ENCODE peak calls at places on chromosomes 11 and 22, in six cellular contexts. L is uterus, G is D721Med, Y is cardiac fibroblast, K is OCI-LY7, X is mesothelial cell of epicardium. N is an unnamed sample.

GRCh38 chr22:39185601-39186012 is 33.1 kb upstream of the CBX7 start:
- DNase-seq in G (no peak), Y (peak), X (no peak), L (peak), K (no peak), N (peak)

GRCh38 chr22:22882033-22882717 is 5.4 kb upstream of the IGLL5 start:
- DNase-seq in Y (peak), L (no peak), K (no peak), G (no peak), X (no peak), N (no peak)

GRCh38 chr22:26837784-26838520 is 180.6 kb downstream of the MIAT start:
- DNase-seq in X (no peak), K (no peak), L (no peak), Y (no peak), G (no peak), N (no peak)

GRCh38 chr11:19577849-19578619 is 134.6 kb upstream of the NAV2 start:
- DNase-seq in G (no peak), K (no peak), Y (peak), X (no peak), L (peak), N (no peak)

GRCh38 chr11:32586576-32587190 is 3.1 kb downstream of the EIF3M start:
- DNase-seq in X (no peak), L (no peak), K (peak), Y (peak), G (no peak), N (no peak)

GRCh38 chr11:57657290-57658022 is at the start of gene CLP1:
- DNase-seq in K (peak), L (peak), G (peak), Y (peak), X (peak), N (peak)

GRCh38 chr11:84518601-84519183 is 1108.5 kb downstream of the DLG2 start:
- DNase-seq in G (no peak), K (no peak), L (no peak), Y (no peak), X (no peak), N (no peak)

GRCh38 chr11:65415499-65416340 is 6.9 kb upstream of the NEAT1 start:
- DNase-seq in L (peak), K (no peak), X (no peak), Y (no peak), G (no peak), N (no peak)

GRCh38 chr11:104073950-104074349 is 37.5 kb downstream of the DDI1 start:
- DNase-seq in K (peak), L (no peak), Y (peak), X (no peak), G (peak), N (no peak)

GRCh38 chr11:60821827-60822599 is 19.9 kb upstream of the CCDC86 start:
- DNase-seq in K (peak), G (no peak), X (no peak), Y (no peak), L (no peak), N (no peak)

GRCh38 chr11:64490562-64491216 is 100.3 kb upstream of the SLC22A12 start:
- DNase-seq in L (no peak), Y (no peak), X (no peak), K (no peak), G (no peak), N (no peak)

GRCh38 chr11:6315811-6316425 is 4.4 kb downstream of the CAVIN3 start:
- DNase-seq in X (peak), G (no peak), L (peak), Y (peak), K (peak), N (peak)

GRCh38 chr22:38427465-38427864 is 27.5 kb downstream of the KCNJ4 start:
- DNase-seq in Y (no peak), G (no peak), K (no peak), X (no peak), L (no peak), N (no peak)

GRCh38 chr11:29448246-29448877 is 568.5 kb downstream of the KCNA4 start:
- DNase-seq in X (no peak), G (no peak), Y (peak), K (peak), L (no peak), N (peak)

GRCh38 chr11:12629601-12630313 is 44.5 kb upstream of the TEAD1 start:
- DNase-seq in K (no peak), Y (peak), G (no peak), X (no peak), L (no peak), N (no peak)

GRCh38 chr11:118619444-118620205 is 12.2 kb downstream of the PHLDB1 start:
- DNase-seq in X (no peak), L (peak), K (no peak), Y (peak), G (no peak), N (no peak)

GRCh38 chr11:129709801-129710398 is 105.7 kb upstream of the TMEM45B start:
- DNase-seq in Y (no peak), G (no peak), X (no peak), K (no peak), L (no peak), N (no peak)

GRCh38 chr22:23071163-23072034 is 1.1 kb downstream of the GNAZ start:
- DNase-seq in L (peak), Y (no peak), X (peak), K (no peak), G (peak), N (no peak)

GRCh38 chr11:107757661-107758060 is 45.8 kb upstream of the SLN start:
- DNase-seq in Y (no peak), L (no peak), X (no peak), K (no peak), G (no peak), N (no peak)

GRCh38 chr11:65899356-65900124 is 648 bp downstream of the FOSL1 start:
- DNase-seq in K (peak), L (no peak), G (no peak), X (no peak), Y (peak), N (no peak)

GRCh38 chr11:120500414-120500936 is 11.1 kb upstream of the GRIK4 start:
- DNase-seq in Y (no peak), G (no peak), X (no peak), L (no peak), K (no peak), N (no peak)

GRCh38 chr11:8792636-8793035 is 110.0 kb downstream of the RPL27A start:
- DNase-seq in L (no peak), Y (no peak), K (no peak), X (no peak), G (no peak), N (no peak)

GRCh38 chr22:47448231-47449035 is 686.0 kb downstream of the TBC1D22A start:
- DNase-seq in L (no peak), Y (no peak), G (no peak), K (no peak), X (no peak), N (no peak)

GRCh38 chr22:29108137-29108536 is 35.3 kb downstream of the KREMEN1 start:
- DNase-seq in Y (peak), K (no peak), X (no peak), G (no peak), L (no peak), N (no peak)

GRCh38 chr11:2548596-2548995 is 103.8 kb downstream of the KCNQ1 start:
- DNase-seq in X (peak), Y (no peak), G (no peak), L (no peak), K (no peak), N (no peak)

GRCh38 chr11:18493310-18493709 is 33.4 kb downstream of the TSG101 start:
- DNase-seq in K (no peak), X (no peak), Y (no peak), G (no peak), L (no peak), N (no peak)

GRCh38 chr11:66277475-66278391 is at the start of gene CNIH2:
- DNase-seq in L (no peak), G (peak), X (no peak), Y (no peak), K (peak), N (peak)

GRCh38 chr22:47123006-47123826 is 360.8 kb downstream of the TBC1D22A start:
- DNase-seq in G (no peak), K (no peak), Y (no peak), X (no peak), L (no peak), N (no peak)

GRCh38 chr11:61069427-61069826 is 32.9 kb upstream of the CD5 start:
- DNase-seq in G (no peak), L (no peak), K (no peak), X (no peak), Y (no peak), N (no peak)

GRCh38 chr11:48087974-48088681 is 107.8 kb downstream of the PTPRJ start:
- DNase-seq in X (no peak), K (no peak), L (no peak), G (no peak), Y (no peak), N (no peak)

GRCh38 chr11:120079750-120080610 is 57.9 kb downstream of the TRIM29 start:
- DNase-seq in X (no peak), L (no peak), K (peak), Y (no peak), G (no peak), N (no peak)

GRCh38 chr22:25689631-25690030 is 52.4 kb upstream of the MYO18B start:
- DNase-seq in L (no peak), Y (no peak), G (no peak), X (no peak), K (no peak), N (no peak)

GRCh38 chr22:31945971-31946680 is 1.8 kb downstream of the YWHAH start:
- DNase-seq in L (no peak), K (peak), G (no peak), Y (no peak), X (no peak), N (no peak)

GRCh38 chr11:1706634-1707400 is 9.8 kb downstream of the KRTAP5-6 start:
- DNase-seq in L (no peak), Y (no peak), K (no peak), G (no peak), X (no peak), N (no peak)

GRCh38 chr22:32574397-32574796 is 99.8 kb downstream of the FBXO7 start:
- DNase-seq in L (no peak), Y (no peak), G (no peak), K (no peak), X (no peak), N (no peak)

GRCh38 chr11:6979365-6979764 is 40.8 kb downstream of the ZNF214 start:
- DNase-seq in K (no peak), X (no peak), Y (peak), G (no peak), L (no peak), N (no peak)

GRCh38 chr11:46250071-46251052 is 27.1 kb upstream of the CREB3L1 start:
- DNase-seq in X (no peak), Y (peak), G (no peak), K (no peak), L (no peak), N (no peak)

GRCh38 chr11:7892751-7893356 is 38.2 kb downstream of the OR10A6 start:
- DNase-seq in G (peak), Y (peak), X (no peak), L (no peak), K (peak), N (no peak)

GRCh38 chr11:92302766-92303165 is 78.1 kb downstream of the FAT3 start:
- DNase-seq in X (no peak), K (no peak), L (no peak), Y (no peak), G (no peak), N (no peak)

GRCh38 chr22:38262051-38262795 is 10.6 kb downstream of the TMEM184B start:
- DNase-seq in X (no peak), Y (peak), K (peak), L (peak), G (no peak), N (no peak)

GRCh38 chr11:69708731-69709401 is 5.0 kb upstream of the FGF19 start:
- DNase-seq in K (no peak), X (no peak), Y (no peak), G (no peak), L (no peak), N (no peak)
- TF ChIP-seq CTCF in K (no peak), X (no peak), Y (no peak), G (no peak), L (no peak), N (no peak)

DNA sequence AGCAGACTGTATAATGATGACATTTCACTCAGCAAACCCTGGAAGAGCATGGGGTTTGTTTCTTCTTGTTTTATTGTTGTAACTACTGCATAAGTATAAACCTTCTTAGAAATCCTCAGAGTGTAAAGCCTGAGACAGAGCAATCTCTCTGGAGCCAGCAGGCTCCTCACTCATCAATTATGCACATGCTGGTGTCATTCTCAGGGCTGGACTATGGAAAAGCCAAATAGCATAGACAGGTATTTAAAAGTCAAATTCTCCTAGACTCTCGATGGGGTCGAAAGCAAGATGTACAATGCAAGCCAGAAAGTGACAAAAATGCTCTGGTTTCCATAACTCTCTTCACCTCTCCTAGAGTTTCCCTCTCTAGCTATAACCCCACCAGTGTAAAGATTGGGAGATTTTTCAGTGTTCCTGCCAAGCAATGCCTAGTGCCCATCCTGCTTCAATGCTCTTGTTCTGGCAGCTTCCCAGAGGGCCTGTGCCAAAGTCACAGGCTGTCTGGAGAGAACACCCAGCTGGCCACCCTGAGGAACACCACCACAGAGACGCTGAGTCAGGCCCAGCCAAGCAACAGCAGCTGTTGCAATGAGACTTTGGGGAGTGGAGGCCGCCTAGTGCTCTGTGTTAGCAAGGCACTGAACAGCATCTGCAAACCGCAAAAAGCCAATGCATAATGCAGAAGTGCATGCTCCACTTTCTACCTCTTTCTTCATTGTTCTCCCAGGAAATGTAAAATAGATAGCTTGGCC is 167.9 kb downstream of the NXPE2 start:
- DNase-seq in X (no peak), G (no peak), L (no peak), Y (no peak), K (no peak), N (no peak)
- TF ChIP-seq CTCF in X (no peak), G (peak), L (no peak), Y (no peak), K (no peak), N (no peak)

GRCh38 chr22:36493690-36494110 is 12.3 kb upstream of the TXN2 start:
- DNase-seq in K (peak), L (no peak), G (no peak), X (no peak), Y (no peak), N (no peak)
- TF ChIP-seq CTCF in K (no peak), L (no peak), G (no peak), X (no peak), Y (no peak), N (no peak)

GRCh38 chr11:34603129-34604001 is 17.5 kb upstream of the EHF start:
- DNase-seq in K (no peak), G (no peak), L (no peak), Y (no peak), X (no peak), N (no peak)

GRCh38 chr11:34601085-34601444 is 19.8 kb upstream of the EHF start:
- DNase-seq in L (no peak), K (no peak), X (no peak), Y (no peak), G (no peak), N (no peak)

GRCh38 chr11:34601609-34602008 is 19.3 kb upstream of the EHF start:
- DNase-seq in X (no peak), G (no peak), L (no peak), K (no peak), Y (no peak), N (no peak)

GRCh38 chr11:34600339-34601084 is 20.4 kb upstream of the EHF start:
- DNase-seq in G (no peak), K (no peak), Y (no peak), X (no peak), L (no peak), N (no peak)

GRCh38 chr11:34602245-34602644 is 18.6 kb upstream of the EHF start:
- DNase-seq in Y (no peak), G (no peak), X (no peak), L (no peak), K (no peak), N (no peak)
- TF ChIP-seq CTCF in Y (no peak), G (no peak), X (no peak), L (no peak), K (no peak), N (no peak)

GRCh38 chr22:17787159-17788022 is 13.1 kb upstream of the BID start:
- DNase-seq in G (no peak), Y (peak), K (no peak), X (no peak), L (no peak), N (no peak)

GRCh38 chr22:17788023-17788330 is 13.7 kb upstream of the BID start:
- DNase-seq in G (no peak), L (no peak), K (no peak), Y (no peak), X (no peak), N (no peak)

GRCh38 chr22:17789379-17790200 is 15.3 kb upstream of the BID start:
- DNase-seq in L (no peak), Y (no peak), X (no peak), K (no peak), G (no peak), N (no peak)

GRCh38 chr22:17786435-17787158 is 12.3 kb upstream of the BID start:
- DNase-seq in Y (peak), G (no peak), L (peak), X (no peak), K (peak), N (peak)

GRCh38 chr22:17788528-17789378 is 14.5 kb upstream of the BID start:
- DNase-seq in K (no peak), X (no peak), L (no peak), G (no peak), Y (no peak), N (no peak)
- TF ChIP-seq CTCF in K (no peak), X (no peak), L (no peak), G (no peak), Y (no peak), N (no peak)

DNA sequence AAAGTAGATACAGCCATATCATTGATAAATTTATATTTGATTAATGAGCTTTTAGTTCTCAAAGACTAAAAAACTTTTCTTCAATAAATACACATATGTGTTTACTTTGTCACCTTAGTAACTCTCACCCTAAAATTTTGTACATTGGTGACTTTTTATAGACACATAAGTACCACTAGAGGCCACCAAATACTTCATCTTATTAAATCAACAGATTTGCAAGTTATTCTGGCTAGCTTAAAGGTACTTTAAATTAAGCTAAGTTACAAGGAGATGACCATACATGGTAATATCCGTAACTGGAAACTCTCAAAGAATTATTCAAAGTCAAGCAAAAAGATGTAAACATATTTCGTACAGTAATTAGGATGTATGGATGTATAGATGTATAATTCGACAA is 112.2 kb downstream of the SBF2 start:
- DNase-seq in G (no peak), K (peak), Y (peak), X (no peak), L (no peak), N (no peak)
- TF ChIP-seq CTCF in G (no peak), K (peak), Y (no peak), X (no peak), L (no peak), N (peak)

GRCh38 chr11:73359341-73359740 is 16.9 kb upstream of the RELT start:
- DNase-seq in Y (peak), K (no peak), G (no peak), X (no peak), L (peak), N (no peak)

GRCh38 chr11:73359930-73360742 is 16.1 kb upstream of the RELT start:
- DNase-seq in G (peak), L (no peak), Y (peak), X (no peak), K (peak), N (peak)

GRCh38 chr11:73360743-73361369 is 15.3 kb upstream of the RELT start:
- DNase-seq in Y (no peak), K (no peak), G (no peak), X (no peak), L (no peak), N (no peak)

GRCh38 chr11:73363147-73363546 is 13.1 kb upstream of the RELT start:
- DNase-seq in G (no peak), Y (no peak), L (no peak), K (no peak), X (no peak), N (no peak)

DNA sequence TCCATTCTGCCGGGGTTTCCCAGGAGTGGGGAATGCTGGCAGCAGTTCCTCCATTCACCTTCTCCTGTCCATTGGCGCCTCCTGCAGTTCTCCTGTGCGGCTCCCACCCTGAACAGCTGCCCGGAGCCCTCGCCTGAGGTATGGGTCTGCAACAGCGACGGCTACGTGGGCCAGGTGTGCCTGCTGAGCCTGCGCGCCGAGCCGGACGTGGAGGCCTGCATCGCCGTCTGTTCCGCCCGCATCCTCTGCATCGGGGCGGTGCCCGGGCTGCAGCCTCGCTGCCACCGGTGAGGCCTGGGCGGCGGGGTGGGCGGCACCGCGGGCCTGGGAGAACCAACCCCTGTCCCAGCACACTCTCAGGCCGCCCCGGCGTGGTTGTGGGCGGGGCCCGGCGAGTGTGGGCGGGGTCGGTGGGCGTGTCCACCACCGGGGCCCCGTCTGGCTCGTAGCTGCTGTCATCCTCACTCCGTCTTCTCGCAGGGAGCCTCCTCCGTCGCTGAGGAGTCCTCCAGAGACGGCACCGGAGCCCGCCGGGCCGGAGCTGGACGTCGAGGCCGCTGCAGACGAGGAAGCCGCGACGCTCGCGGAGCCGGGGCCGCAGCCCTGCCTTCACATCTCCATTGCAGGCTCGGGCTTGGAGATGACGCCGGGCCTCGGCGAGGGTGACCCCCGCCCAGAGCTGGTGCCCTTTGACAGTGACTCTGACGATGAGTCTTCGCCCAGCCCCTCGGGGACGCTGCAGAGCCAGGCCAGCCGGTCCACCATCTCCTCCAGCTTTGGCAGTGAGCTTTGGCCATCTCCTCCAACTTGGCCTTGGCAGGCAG is 14.0 kb upstream of the RELT start:
- DNase-seq in Y (no peak), X (no peak), G (no peak), K (peak), L (no peak), N (no peak)
- TF ChIP-seq CTCF in Y (no peak), X (no peak), G (no peak), K (no peak), L (no peak), N (peak)

N was measured in neural crest cell.